ENCODE peak calls at places on chromosomes 4 and X, in eight cellular contexts. One of them, this sample, is unnamed.

GRCh38 chr4:112521123-112522116 is 5.4 kb upstream of the NEUROG2 start:
- DNase-seq in GM12865: peak
- DNase-seq in cardiac fibroblast: no peak
- DNase-seq in lower leg skin: no peak
- DNase-seq in kidney epithelial cell: no peak
- DNase-seq in tibial nerve: no peak
- DNase-seq in heart left ventricle: no peak
- DNase-seq in fibroblast of pulmonary artery: no peak
- DNase-seq in this sample: no peak

GRCh38 chr4:89739589-89739988 is 97.4 kb downstream of the SNCA start:
- DNase-seq in fibroblast of pulmonary artery: no peak
- DNase-seq in cardiac fibroblast: no peak
- DNase-seq in heart left ventricle: no peak
- DNase-seq in tibial nerve: no peak
- DNase-seq in GM12865: no peak
- DNase-seq in lower leg skin: no peak
- DNase-seq in kidney epithelial cell: no peak
- DNase-seq in this sample: no peak

GRCh38 chr4:150117094-150117493 is 38.8 kb downstream of the DCLK2 start:
- DNase-seq in fibroblast of pulmonary artery: peak
- DNase-seq in cardiac fibroblast: no peak
- DNase-seq in kidney epithelial cell: no peak
- DNase-seq in GM12865: no peak
- DNase-seq in tibial nerve: no peak
- DNase-seq in heart left ventricle: no peak
- DNase-seq in lower leg skin: no peak
- DNase-seq in this sample: no peak

GRCh38 chrX:16319929-16320328 is 152.6 kb downstream of the MAGEB17 start:
- DNase-seq in kidney epithelial cell: no peak
- DNase-seq in GM12865: no peak
- DNase-seq in cardiac fibroblast: peak
- DNase-seq in lower leg skin: no peak
- DNase-seq in heart left ventricle: no peak
- DNase-seq in tibial nerve: no peak
- DNase-seq in fibroblast of pulmonary artery: no peak
- DNase-seq in this sample: no peak

GRCh38 chrX:45952030-45952429 is 593.2 kb downstream of the ZNF674 start:
- DNase-seq in kidney epithelial cell: no peak
- DNase-seq in lower leg skin: no peak
- DNase-seq in GM12865: no peak
- DNase-seq in cardiac fibroblast: no peak
- DNase-seq in fibroblast of pulmonary artery: no peak
- DNase-seq in heart left ventricle: no peak
- DNase-seq in tibial nerve: no peak
- DNase-seq in this sample: peak

GRCh38 chrX:137194164-137194563 is 160.4 kb upstream of the GPR101 start:
- DNase-seq in GM12865: peak
- DNase-seq in tibial nerve: no peak
- DNase-seq in fibroblast of pulmonary artery: peak
- DNase-seq in cardiac fibroblast: peak
- DNase-seq in kidney epithelial cell: no peak
- DNase-seq in heart left ventricle: no peak
- DNase-seq in lower leg skin: no peak
- DNase-seq in this sample: peak

GRCh38 chr4:8851321-8852117 is 20.1 kb downstream of the HMX1 start:
- DNase-seq in tibial nerve: no peak
- DNase-seq in GM12865: no peak
- DNase-seq in heart left ventricle: peak
- DNase-seq in lower leg skin: no peak
- DNase-seq in kidney epithelial cell: no peak
- DNase-seq in cardiac fibroblast: no peak
- DNase-seq in fibroblast of pulmonary artery: no peak
- DNase-seq in this sample: no peak

GRCh38 chrX:40651620-40652223 is 4.4 kb upstream of the CXorf38 start:
- DNase-seq in cardiac fibroblast: peak
- DNase-seq in GM12865: peak
- DNase-seq in heart left ventricle: no peak
- DNase-seq in kidney epithelial cell: no peak
- DNase-seq in fibroblast of pulmonary artery: peak
- DNase-seq in lower leg skin: peak
- DNase-seq in tibial nerve: peak
- DNase-seq in this sample: peak

GRCh38 chr4:38313999-38314561 is 349.9 kb upstream of the KLF3 start:
- DNase-seq in kidney epithelial cell: no peak
- DNase-seq in cardiac fibroblast: peak
- DNase-seq in tibial nerve: no peak
- DNase-seq in GM12865: no peak
- DNase-seq in heart left ventricle: no peak
- DNase-seq in fibroblast of pulmonary artery: peak
- DNase-seq in lower leg skin: peak
- DNase-seq in this sample: peak

GRCh38 chr4:109979932-109980717 is 67.4 kb downstream of the EGF start:
- DNase-seq in kidney epithelial cell: peak
- DNase-seq in cardiac fibroblast: peak
- DNase-seq in tibial nerve: no peak
- DNase-seq in fibroblast of pulmonary artery: peak
- DNase-seq in lower leg skin: no peak
- DNase-seq in GM12865: no peak
- DNase-seq in heart left ventricle: no peak
- DNase-seq in this sample: peak

GRCh38 chr4:112147697-112148096 is 2.4 kb downstream of the FAM241A start:
- DNase-seq in fibroblast of pulmonary artery: peak
- DNase-seq in heart left ventricle: no peak
- DNase-seq in kidney epithelial cell: no peak
- DNase-seq in lower leg skin: no peak
- DNase-seq in cardiac fibroblast: peak
- DNase-seq in GM12865: no peak
- DNase-seq in tibial nerve: no peak
- DNase-seq in this sample: no peak

GRCh38 chrX:81259714-81260395 is 58.0 kb downstream of the SH3BGRL start:
- DNase-seq in tibial nerve: no peak
- DNase-seq in GM12865: no peak
- DNase-seq in fibroblast of pulmonary artery: peak
- DNase-seq in kidney epithelial cell: no peak
- DNase-seq in heart left ventricle: no peak
- DNase-seq in cardiac fibroblast: peak
- DNase-seq in lower leg skin: no peak
- DNase-seq in this sample: peak

GRCh38 chr4:157819693-157820464 is 352.9 kb downstream of the GASK1B start:
- DNase-seq in fibroblast of pulmonary artery: no peak
- DNase-seq in lower leg skin: no peak
- DNase-seq in tibial nerve: no peak
- DNase-seq in cardiac fibroblast: no peak
- DNase-seq in heart left ventricle: no peak
- DNase-seq in GM12865: no peak
- DNase-seq in kidney epithelial cell: no peak
- DNase-seq in this sample: no peak

GRCh38 chr4:87067120-87067885 is 132.5 kb downstream of the AFF1 start:
- DNase-seq in lower leg skin: no peak
- DNase-seq in kidney epithelial cell: no peak
- DNase-seq in heart left ventricle: no peak
- DNase-seq in tibial nerve: no peak
- DNase-seq in cardiac fibroblast: no peak
- DNase-seq in GM12865: no peak
- DNase-seq in fibroblast of pulmonary artery: no peak
- DNase-seq in this sample: no peak

GRCh38 chr4:6193399-6193798 is 7.0 kb downstream of the JAKMIP1 start:
- DNase-seq in kidney epithelial cell: no peak
- DNase-seq in fibroblast of pulmonary artery: no peak
- DNase-seq in lower leg skin: no peak
- DNase-seq in tibial nerve: no peak
- DNase-seq in GM12865: no peak
- DNase-seq in heart left ventricle: no peak
- DNase-seq in cardiac fibroblast: no peak
- DNase-seq in this sample: no peak

GRCh38 chr4:72767903-72768817 is 199.1 kb upstream of the ADAMTS3 start:
- DNase-seq in cardiac fibroblast: peak
- DNase-seq in GM12865: no peak
- DNase-seq in fibroblast of pulmonary artery: peak
- DNase-seq in kidney epithelial cell: peak
- DNase-seq in tibial nerve: no peak
- DNase-seq in heart left ventricle: no peak
- DNase-seq in lower leg skin: no peak
- DNase-seq in this sample: peak

GRCh38 chr4:26330186-26330787 is 9.5 kb downstream of the RBPJ start:
- DNase-seq in lower leg skin: no peak
- DNase-seq in heart left ventricle: no peak
- DNase-seq in GM12865: peak
- DNase-seq in cardiac fibroblast: peak
- DNase-seq in kidney epithelial cell: no peak
- DNase-seq in fibroblast of pulmonary artery: peak
- DNase-seq in tibial nerve: peak
- DNase-seq in this sample: peak

GRCh38 chrX:102950908-102951866 is 14.1 kb downstream of the RAB40AL start:
- DNase-seq in tibial nerve: peak
- DNase-seq in fibroblast of pulmonary artery: peak
- DNase-seq in heart left ventricle: no peak
- DNase-seq in cardiac fibroblast: peak
- DNase-seq in kidney epithelial cell: no peak
- DNase-seq in lower leg skin: peak
- DNase-seq in GM12865: peak
- DNase-seq in this sample: peak
- H3K4me3 ChIP-seq in tibial nerve: peak
- H3K4me3 ChIP-seq in fibroblast of pulmonary artery: peak
- H3K4me3 ChIP-seq in heart left ventricle: peak
- H3K4me3 ChIP-seq in cardiac fibroblast: no peak
- H3K4me3 ChIP-seq in kidney epithelial cell: peak
- H3K4me3 ChIP-seq in lower leg skin: no peak
- H3K4me3 ChIP-seq in GM12865: no peak
- H3K4me3 ChIP-seq in this sample: no peak

GRCh38 chr4:153545822-153546221 is 79.7 kb downstream of the TMEM131L start:
- DNase-seq in cardiac fibroblast: no peak
- DNase-seq in heart left ventricle: no peak
- DNase-seq in kidney epithelial cell: no peak
- DNase-seq in GM12865: no peak
- DNase-seq in tibial nerve: no peak
- DNase-seq in lower leg skin: no peak
- DNase-seq in fibroblast of pulmonary artery: no peak
- DNase-seq in this sample: no peak

GRCh38 chr4:153542131-153542530 is 76.0 kb downstream of the TMEM131L start:
- DNase-seq in GM12865: no peak
- DNase-seq in cardiac fibroblast: no peak
- DNase-seq in kidney epithelial cell: no peak
- DNase-seq in tibial nerve: no peak
- DNase-seq in lower leg skin: no peak
- DNase-seq in heart left ventricle: no peak
- DNase-seq in fibroblast of pulmonary artery: no peak
- DNase-seq in this sample: no peak

GRCh38 chr4:153543351-153543750 is 77.2 kb downstream of the TMEM131L start:
- DNase-seq in GM12865: no peak
- DNase-seq in kidney epithelial cell: no peak
- DNase-seq in cardiac fibroblast: no peak
- DNase-seq in tibial nerve: no peak
- DNase-seq in lower leg skin: no peak
- DNase-seq in heart left ventricle: no peak
- DNase-seq in fibroblast of pulmonary artery: no peak
- DNase-seq in this sample: no peak

GRCh38 chr4:153541426-153542096 is 75.4 kb downstream of the TMEM131L start:
- DNase-seq in kidney epithelial cell: peak
- DNase-seq in lower leg skin: no peak
- DNase-seq in GM12865: peak
- DNase-seq in fibroblast of pulmonary artery: peak
- DNase-seq in heart left ventricle: no peak
- DNase-seq in tibial nerve: no peak
- DNase-seq in cardiac fibroblast: peak
- DNase-seq in this sample: no peak

GRCh38 chr4:153542835-153543234 is 76.7 kb downstream of the TMEM131L start:
- DNase-seq in heart left ventricle: no peak
- DNase-seq in cardiac fibroblast: no peak
- DNase-seq in GM12865: no peak
- DNase-seq in lower leg skin: no peak
- DNase-seq in tibial nerve: no peak
- DNase-seq in fibroblast of pulmonary artery: no peak
- DNase-seq in kidney epithelial cell: no peak
- DNase-seq in this sample: no peak
- TF ChIP-seq CTCF in heart left ventricle: no peak
- TF ChIP-seq CTCF in cardiac fibroblast: peak
- TF ChIP-seq CTCF in GM12865: peak
- TF ChIP-seq CTCF in lower leg skin: no peak
- TF ChIP-seq CTCF in tibial nerve: no peak
- TF ChIP-seq CTCF in fibroblast of pulmonary artery: peak
- TF ChIP-seq CTCF in kidney epithelial cell: no peak
- TF ChIP-seq CTCF in this sample: no peak

DNA sequence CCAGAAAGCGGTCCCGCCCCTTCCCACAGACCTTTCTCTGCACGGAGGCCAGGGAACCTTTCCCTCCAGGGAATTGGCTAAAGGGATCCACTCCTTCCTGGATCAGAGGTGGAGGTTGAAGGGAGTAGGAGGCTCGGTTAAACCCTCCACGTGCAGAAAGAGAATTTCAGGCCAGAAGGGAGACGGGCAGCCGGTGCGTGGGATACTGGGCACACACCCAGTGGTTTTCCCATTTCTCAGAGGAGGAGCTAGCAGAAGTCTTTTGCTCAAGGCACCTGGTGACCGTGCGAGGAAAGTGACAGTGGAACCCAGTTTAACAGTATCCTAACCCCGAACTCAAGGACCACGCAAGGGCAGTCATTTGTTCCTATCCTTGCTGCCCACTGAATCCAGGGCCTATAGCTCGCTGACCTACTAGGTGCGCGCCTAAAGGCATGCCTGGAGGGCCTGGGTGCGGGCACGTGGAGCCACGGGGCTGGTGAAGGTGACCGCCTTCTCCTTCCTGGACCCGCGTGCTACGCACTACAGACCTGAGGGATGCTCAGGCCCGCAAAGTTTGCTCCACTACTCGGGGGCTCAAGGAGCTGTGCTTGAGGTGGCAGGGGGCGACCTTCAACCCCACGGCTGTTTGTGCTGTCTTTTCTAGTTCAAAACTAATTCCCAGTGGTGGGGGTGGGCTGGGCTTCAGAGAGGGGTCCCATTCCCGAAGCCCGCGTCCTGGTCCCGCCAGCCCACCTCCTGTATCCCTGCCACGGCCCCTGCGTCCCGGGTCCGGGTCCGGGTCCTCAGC is 584 bp upstream of the AFF2 start:
- DNase-seq in tibial nerve: no peak
- DNase-seq in cardiac fibroblast: no peak
- DNase-seq in heart left ventricle: peak
- DNase-seq in lower leg skin: no peak
- DNase-seq in fibroblast of pulmonary artery: no peak
- DNase-seq in GM12865: no peak
- DNase-seq in kidney epithelial cell: no peak
- DNase-seq in this sample: no peak
- H3K4me3 ChIP-seq in tibial nerve: peak
- H3K4me3 ChIP-seq in cardiac fibroblast: peak
- H3K4me3 ChIP-seq in heart left ventricle: peak
- H3K4me3 ChIP-seq in lower leg skin: no peak
- H3K4me3 ChIP-seq in fibroblast of pulmonary artery: peak
- H3K4me3 ChIP-seq in GM12865: no peak
- H3K4me3 ChIP-seq in kidney epithelial cell: peak
- H3K4me3 ChIP-seq in this sample: no peak

DNA sequence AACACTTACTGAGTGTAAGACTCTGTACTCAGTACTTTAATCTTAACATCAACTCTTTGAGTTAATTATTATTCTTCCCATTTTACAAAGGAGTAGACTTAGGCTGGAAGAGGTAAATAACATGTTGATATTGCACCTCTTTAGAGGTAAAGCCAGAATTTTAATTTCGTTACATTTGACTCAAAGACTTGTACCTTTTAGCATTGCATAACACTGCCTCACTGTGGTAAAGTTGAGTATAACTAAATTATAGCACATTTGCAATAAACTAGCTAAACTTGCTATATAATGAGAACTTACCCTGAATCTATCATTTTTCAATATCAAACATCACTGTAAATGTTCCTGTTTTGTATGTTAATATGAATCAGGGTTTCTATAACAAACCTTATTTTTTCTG is 218.5 kb downstream of the PRR32 start:
- DNase-seq in kidney epithelial cell: no peak
- DNase-seq in GM12865: no peak
- DNase-seq in lower leg skin: no peak
- DNase-seq in cardiac fibroblast: no peak
- DNase-seq in tibial nerve: no peak
- DNase-seq in fibroblast of pulmonary artery: no peak
- DNase-seq in heart left ventricle: no peak
- DNase-seq in this sample: peak
- TF ChIP-seq CTCF in kidney epithelial cell: peak
- TF ChIP-seq CTCF in GM12865: no peak
- TF ChIP-seq CTCF in lower leg skin: no peak
- TF ChIP-seq CTCF in cardiac fibroblast: no peak
- TF ChIP-seq CTCF in tibial nerve: no peak
- TF ChIP-seq CTCF in fibroblast of pulmonary artery: no peak
- TF ChIP-seq CTCF in heart left ventricle: peak
- TF ChIP-seq CTCF in this sample: no peak